ENCODE peak calls at places on chromosomes 7 and 10, in four cellular contexts. Y, F, Z and H are unnamed samples. For H3K36me3, the result is how much of the 10 kb centered on the place peaks cover.

GRCh38 chr10:53839437-53840039 is 961.5 kb downstream of the PCDH15 start:
- DNase-seq in Y (no peak), F (no peak), Z (no peak), H (no peak)

GRCh38 chr7:27611043-27611442 is 51.6 kb downstream of the HIBADH start:
- DNase-seq in Y (no peak), F (no peak), Z (no peak), H (no peak)

GRCh38 chr10:71590786-71591350 is 128.7 kb downstream of the C10orf105 start:
- DNase-seq in Y (no peak), F (no peak), Z (no peak), H (no peak)

GRCh38 chr10:129710510-129710847 is 243.4 kb downstream of the MGMT start:
- DNase-seq in Y (no peak), F (no peak), Z (no peak), H (no peak)

GRCh38 chr10:72260588-72261322 is 13.0 kb upstream of the DDIT4 start:
- DNase-seq in Y (peak), F (peak), Z (peak), H (peak)

GRCh38 chr10:88901610-88902327 is 21.7 kb downstream of the STAMBPL1 start:
- DNase-seq in Y (no peak), F (no peak), Z (no peak), H (no peak)

GRCh38 chr10:5948999-5949759 is 28.2 kb downstream of the IL15RA start:
- DNase-seq in Y (peak), F (peak), Z (no peak), H (peak)

GRCh38 chr10:48194830-48195229 is 79.7 kb downstream of the FRMPD2 start:
- DNase-seq in Y (no peak), F (no peak), Z (no peak), H (no peak)

GRCh38 chr10:77857272-77857671 is 69.3 kb downstream of the DLG5 start:
- DNase-seq in Y (no peak), F (peak), Z (no peak), H (no peak)

GRCh38 chr10:131777921-131778320 is 122.9 kb upstream of the PPP2R2D start:
- DNase-seq in Y (no peak), F (no peak), Z (no peak), H (no peak)

GRCh38 chr10:27433976-27434375 is 70.1 kb upstream of the RAB18 start:
- DNase-seq in Y (no peak), F (no peak), Z (no peak), H (no peak)

GRCh38 chr7:134368851-134369533 is 52.3 kb upstream of the SLC35B4 start:
- DNase-seq in Y (no peak), F (no peak), Z (no peak), H (no peak)

GRCh38 chr7:157476201-157476600 is 139.4 kb downstream of the DNAJB6 start:
- DNase-seq in Y (no peak), F (no peak), Z (no peak), H (no peak)

GRCh38 chr10:127908106-127908957 is 1.4 kb downstream of the PTPRE start:
- DNase-seq in Y (no peak), F (no peak), Z (no peak), H (no peak)

GRCh38 chr10:131892817-131893675 is 7.8 kb upstream of the PPP2R2D start:
- DNase-seq in Y (no peak), F (no peak), Z (no peak), H (no peak)

GRCh38 chr7:27209933-27210440 is 10.1 kb upstream of the HOXA13 start:
- DNase-seq in Y (no peak), F (no peak), Z (no peak), H (no peak)

GRCh38 chr10:103238506-103239252 is 7.0 kb upstream of the RPEL1 start:
- DNase-seq in Y (no peak), F (peak), Z (no peak), H (peak)

GRCh38 chr7:157751351-157751750 is 414.5 kb downstream of the DNAJB6 start:
- DNase-seq in Y (no peak), F (no peak), Z (no peak), H (no peak)

GRCh38 chr7:84637568-84638338 is 443.2 kb upstream of the SEMA3A start:
- DNase-seq in Y (no peak), F (no peak), Z (no peak), H (no peak)

GRCh38 chr10:60789340-60789739 is 11.1 kb downstream of the CDK1 start:
- DNase-seq in Y (no peak), F (no peak), Z (no peak), H (no peak)

DNA sequence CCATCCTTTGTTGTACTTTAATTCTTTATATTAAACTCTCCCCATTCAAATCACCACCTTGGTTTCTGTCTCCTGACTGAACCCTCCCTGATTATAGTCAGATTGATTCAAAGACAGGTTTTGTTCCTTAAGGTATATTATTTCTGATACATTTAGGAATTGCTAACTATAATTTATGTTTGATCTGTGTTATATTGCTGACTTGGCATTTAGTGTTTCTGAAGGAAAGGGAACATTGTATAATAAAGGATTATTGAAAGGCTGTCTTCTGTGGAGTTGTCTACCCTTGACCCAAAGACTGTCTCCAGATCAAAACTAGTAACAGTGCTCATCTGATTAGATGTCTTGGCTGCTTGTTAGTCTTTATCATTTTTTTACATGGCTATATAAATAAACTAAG is 10.3 kb downstream of the CDK1 start:
- DNase-seq in Y (no peak), F (no peak), Z (no peak), H (no peak)
- H3K36me3 ChIP-seq in Y (under half), F (under half), Z (under half), H (under half)

GRCh38 chr10:99929360-99929759 is 80.4 kb downstream of the DNMBP start:
- DNase-seq in Y (no peak), F (no peak), Z (no peak), H (no peak)
- TF ChIP-seq POLR2A in Y (no peak), F (no peak), Z (no peak), H (no peak)

DNA sequence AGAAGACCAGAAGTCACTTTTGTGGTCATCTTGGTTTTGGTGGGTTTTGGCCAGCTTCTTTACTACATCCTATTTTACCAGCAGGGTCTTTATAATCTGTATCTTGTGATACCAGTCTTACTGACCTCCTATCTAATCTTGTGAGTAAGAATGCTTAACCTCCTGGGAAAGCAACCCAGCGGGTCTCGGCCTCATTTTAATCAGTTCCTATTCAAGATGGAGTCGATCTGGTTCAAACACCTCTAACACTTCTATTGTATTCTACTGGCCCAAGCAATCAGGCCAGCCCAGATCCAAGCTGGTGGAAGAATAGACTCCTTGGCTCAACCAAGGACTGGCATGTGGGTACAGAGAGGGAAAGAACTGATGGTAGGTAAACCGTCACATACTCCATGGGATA is 87.7 kb upstream of the NPSR1 start:
- DNase-seq in Y (no peak), F (no peak), Z (no peak), H (no peak)
- H3K4me3 ChIP-seq in Y (no peak), F (no peak), Z (no peak), H (no peak)

GRCh38 chr7:44625899-44626511 is 19.6 kb downstream of the OGDH start:
- DNase-seq in Y (no peak), F (no peak), Z (no peak), H (no peak)
- H3K36me3 ChIP-seq in Y (under half), F (under half), Z (under half), H (under half)

GRCh38 chr7:131371411-131371810 is 43.7 kb downstream of the MKLN1 start:
- DNase-seq in Y (no peak), F (no peak), Z (no peak), H (no peak)
- TF ChIP-seq POLR2A in Y (no peak), F (no peak), Z (no peak), H (no peak)

GRCh38 chr10:43458227-43458626 is 21.3 kb downstream of the ZNF487 start:
- DNase-seq in Y (no peak), F (no peak), Z (no peak), H (no peak)

DNA sequence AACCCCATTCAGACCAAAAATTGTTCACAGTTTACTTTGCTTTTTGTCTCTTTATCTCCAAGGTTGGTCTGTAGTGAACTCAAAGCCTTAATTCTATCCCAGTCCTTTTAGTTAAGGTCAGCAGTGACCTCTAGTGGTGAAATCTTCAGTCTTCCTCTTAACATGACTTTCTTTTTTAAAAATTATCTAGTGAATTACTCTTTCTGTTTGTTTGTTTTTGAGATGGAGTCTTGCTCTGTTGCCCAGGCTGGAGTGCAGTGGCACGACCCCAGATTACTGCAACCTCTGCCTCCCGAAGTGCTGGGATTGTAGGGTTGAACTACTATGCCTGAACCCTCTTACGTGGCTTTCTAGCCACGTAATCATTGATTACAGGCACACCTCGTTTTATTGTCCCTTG is 25.0 kb downstream of the ZNF487 start:
- DNase-seq in Y (no peak), F (no peak), Z (no peak), H (peak)
- H3K4me3 ChIP-seq in Y (no peak), F (no peak), Z (peak), H (no peak)

GRCh38 chr7:898460-898854 is 22.1 kb downstream of the GET4 start:
- DNase-seq in Y (no peak), F (no peak), Z (no peak), H (no peak)
- H3K36me3 ChIP-seq in Y (under half), F (under half), Z (under half), H (under half)

GRCh38 chr7:75033826-75034225 is 39.8 kb downstream of the RCC1L start:
- DNase-seq in Y (no peak), F (no peak), Z (no peak), H (no peak)
- TF ChIP-seq POLR2A in Y (no peak), F (no peak), Z (no peak), H (no peak)

DNA sequence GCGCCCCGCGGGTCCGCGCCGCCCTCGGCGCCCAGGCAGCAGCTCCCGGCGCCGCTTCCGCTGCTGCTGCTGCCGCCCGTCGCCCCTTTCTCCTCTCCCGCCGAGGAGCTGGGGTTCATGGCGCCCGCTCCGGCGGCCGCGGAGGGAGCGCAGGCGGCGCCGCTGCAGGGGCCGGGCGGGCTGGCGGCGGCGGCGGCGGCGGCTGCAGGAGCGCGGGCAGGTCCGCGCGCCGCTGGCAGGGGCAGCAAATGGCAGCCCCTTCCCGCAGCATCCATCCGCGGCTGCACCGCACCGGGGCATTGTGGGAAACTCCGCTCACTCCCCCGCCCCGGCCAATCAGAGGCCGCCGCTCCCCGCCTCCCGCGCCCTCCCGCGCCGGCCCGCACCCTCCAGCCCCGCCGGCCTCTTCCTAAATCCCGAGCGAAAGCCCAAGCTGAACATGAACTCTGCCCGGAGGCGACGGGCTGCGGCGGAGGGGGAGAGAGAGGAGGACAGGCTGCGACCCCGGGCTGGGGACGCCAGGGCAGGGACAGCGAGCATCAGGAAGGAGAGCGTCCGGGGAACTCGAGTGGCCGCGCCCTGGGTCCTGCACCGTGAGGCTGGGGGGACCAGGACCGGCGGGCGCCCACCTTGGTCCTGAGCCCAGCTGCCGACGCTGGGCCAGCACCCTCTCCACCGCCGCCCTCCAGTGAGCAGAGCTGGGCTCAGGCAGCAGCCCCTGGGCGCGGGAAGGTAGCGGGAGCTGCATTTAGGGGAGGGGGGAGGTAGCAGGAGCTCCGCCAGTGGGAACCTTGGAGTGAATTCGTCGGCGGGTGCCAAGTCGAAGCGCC is at the start of gene DGKI:
- DNase-seq in Y (peak), F (peak), Z (no peak), H (peak)
- H3K4me3 ChIP-seq in Y (peak), F (peak), Z (peak), H (peak)

DNA sequence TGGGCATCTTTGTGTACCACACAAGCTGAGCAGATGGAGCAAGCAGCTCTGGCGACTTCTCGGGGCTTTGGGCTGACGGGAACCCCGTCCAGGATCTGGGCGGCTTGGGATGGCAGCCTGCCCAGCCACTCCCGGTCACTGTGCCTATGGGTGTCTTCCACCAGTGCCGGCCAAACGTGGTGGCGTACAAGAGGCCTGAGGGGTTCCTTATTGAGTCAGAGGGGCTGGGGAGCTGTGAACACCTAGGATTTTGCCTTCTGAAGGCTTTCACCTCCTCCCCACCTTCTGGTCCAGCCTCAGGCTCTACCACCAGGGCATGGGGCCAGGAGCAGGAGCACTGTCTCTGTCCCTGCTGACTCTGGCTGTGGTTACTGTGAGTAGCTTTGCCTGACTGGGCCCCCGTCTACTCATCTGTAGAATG is 71.8 kb upstream of the PPIF start:
- DNase-seq in Y (peak), F (no peak), Z (peak), H (no peak)
- H3K36me3 ChIP-seq in Y (under half), F (under half), Z (under half), H (under half)